ENCODE peak calls at places on chromosomes 13 and 19, in six cellular contexts. One of them, this sample, is unnamed.

GRCh38 chr13:41562083-41562482 is 104.7 kb downstream of the RGCC start:
- DNase-seq in HepG2: no peak
- DNase-seq in A549: no peak
- DNase-seq in endothelial cell of umbilical vein: peak
- DNase-seq in K562: no peak
- DNase-seq in H1: no peak
- DNase-seq in this sample: no peak

GRCh38 chr13:65555973-65556372 is 1674.2 kb downstream of the PCDH9 start:
- DNase-seq in A549: no peak
- DNase-seq in H1: no peak
- DNase-seq in HepG2: no peak
- DNase-seq in K562: no peak
- DNase-seq in endothelial cell of umbilical vein: no peak
- DNase-seq in this sample: no peak

GRCh38 chr13:52026246-52026626 is 1.7 kb downstream of the UTP14C start:
- DNase-seq in A549: no peak
- DNase-seq in H1: peak
- DNase-seq in HepG2: peak
- DNase-seq in endothelial cell of umbilical vein: no peak
- DNase-seq in K562: peak
- DNase-seq in this sample: no peak

GRCh38 chr13:95781016-95781415 is 104.1 kb downstream of the DNAJC3 start:
- DNase-seq in H1: no peak
- DNase-seq in HepG2: no peak
- DNase-seq in K562: no peak
- DNase-seq in endothelial cell of umbilical vein: no peak
- DNase-seq in A549: no peak
- DNase-seq in this sample: no peak

GRCh38 chr19:33208371-33208770 is 14.2 kb downstream of the LRP3 start:
- DNase-seq in HepG2: no peak
- DNase-seq in H1: no peak
- DNase-seq in A549: no peak
- DNase-seq in K562: no peak
- DNase-seq in endothelial cell of umbilical vein: no peak
- DNase-seq in this sample: no peak

GRCh38 chr19:57656346-57656745 is 12.4 kb upstream of the ZSCAN4 start:
- DNase-seq in HepG2: no peak
- DNase-seq in A549: no peak
- DNase-seq in H1: peak
- DNase-seq in endothelial cell of umbilical vein: no peak
- DNase-seq in K562: no peak
- DNase-seq in this sample: no peak

GRCh38 chr19:55341191-55342043 is 1.7 kb downstream of the KMT5C start:
- DNase-seq in HepG2: peak
- DNase-seq in K562: peak
- DNase-seq in A549: peak
- DNase-seq in H1: peak
- DNase-seq in endothelial cell of umbilical vein: peak
- DNase-seq in this sample: peak

GRCh38 chr13:72458701-72459100 is 268.7 kb downstream of the MZT1 start:
- DNase-seq in H1: no peak
- DNase-seq in HepG2: no peak
- DNase-seq in A549: no peak
- DNase-seq in K562: no peak
- DNase-seq in endothelial cell of umbilical vein: no peak
- DNase-seq in this sample: no peak

GRCh38 chr13:103431880-103432279 is 365.7 kb upstream of the SLC10A2 start:
- DNase-seq in endothelial cell of umbilical vein: no peak
- DNase-seq in A549: no peak
- DNase-seq in K562: no peak
- DNase-seq in H1: no peak
- DNase-seq in HepG2: no peak
- DNase-seq in this sample: no peak

GRCh38 chr19:46731584-46731983 is 14.3 kb upstream of the FKRP start:
- DNase-seq in K562: no peak
- DNase-seq in H1: no peak
- DNase-seq in A549: no peak
- DNase-seq in endothelial cell of umbilical vein: no peak
- DNase-seq in HepG2: no peak
- DNase-seq in this sample: no peak

GRCh38 chr13:101989798-101990350 is 412.0 kb downstream of the FGF14 start:
- DNase-seq in HepG2: no peak
- DNase-seq in endothelial cell of umbilical vein: no peak
- DNase-seq in K562: no peak
- DNase-seq in H1: no peak
- DNase-seq in A549: no peak
- DNase-seq in this sample: no peak

GRCh38 chr13:83449666-83450395 is 432.4 kb downstream of the SLITRK1 start:
- DNase-seq in endothelial cell of umbilical vein: no peak
- DNase-seq in HepG2: no peak
- DNase-seq in K562: no peak
- DNase-seq in H1: no peak
- DNase-seq in A549: peak
- DNase-seq in this sample: no peak

GRCh38 chr13:93603043-93603442 is 376.4 kb downstream of the GPC6 start:
- DNase-seq in H1: no peak
- DNase-seq in A549: peak
- DNase-seq in endothelial cell of umbilical vein: no peak
- DNase-seq in HepG2: no peak
- DNase-seq in K562: no peak
- DNase-seq in this sample: no peak

GRCh38 chr13:32126298-32126697 is 94.7 kb downstream of the FRY start:
- DNase-seq in H1: no peak
- DNase-seq in endothelial cell of umbilical vein: no peak
- DNase-seq in K562: no peak
- DNase-seq in HepG2: no peak
- DNase-seq in A549: no peak
- DNase-seq in this sample: no peak

GRCh38 chr19:7326105-7326877 is 22.4 kb upstream of the ARHGEF18 start:
- DNase-seq in H1: peak
- DNase-seq in HepG2: peak
- DNase-seq in K562: peak
- DNase-seq in endothelial cell of umbilical vein: peak
- DNase-seq in A549: peak
- DNase-seq in this sample: peak

GRCh38 chr13:40221460-40222201 is 444.8 kb downstream of the FOXO1 start:
- DNase-seq in endothelial cell of umbilical vein: no peak
- DNase-seq in H1: no peak
- DNase-seq in A549: no peak
- DNase-seq in HepG2: peak
- DNase-seq in K562: no peak
- DNase-seq in this sample: no peak

GRCh38 chr19:2170987-2171348 is 7.2 kb downstream of the DOT1L start:
- DNase-seq in K562: no peak
- DNase-seq in A549: no peak
- DNase-seq in HepG2: no peak
- DNase-seq in H1: no peak
- DNase-seq in endothelial cell of umbilical vein: no peak
- DNase-seq in this sample: no peak

GRCh38 chr13:99176309-99177276 is 24.1 kb upstream of the UBAC2 start:
- DNase-seq in endothelial cell of umbilical vein: peak
- DNase-seq in K562: peak
- DNase-seq in H1: peak
- DNase-seq in A549: peak
- DNase-seq in HepG2: peak
- DNase-seq in this sample: peak

GRCh38 chr13:95643471-95643813 is 1.1 kb downstream of the DZIP1 start:
- DNase-seq in endothelial cell of umbilical vein: no peak
- DNase-seq in HepG2: peak
- DNase-seq in H1: no peak
- DNase-seq in A549: peak
- DNase-seq in K562: no peak
- DNase-seq in this sample: no peak

GRCh38 chr19:34867631-34868030 is 59.1 kb upstream of the ZNF30 start:
- DNase-seq in H1: no peak
- DNase-seq in A549: no peak
- DNase-seq in K562: no peak
- DNase-seq in endothelial cell of umbilical vein: no peak
- DNase-seq in HepG2: no peak
- DNase-seq in this sample: no peak

GRCh38 chr13:26987614-26988013 is 184.0 kb downstream of the USP12 start:
- DNase-seq in K562: no peak
- DNase-seq in endothelial cell of umbilical vein: no peak
- DNase-seq in H1: no peak
- DNase-seq in HepG2: no peak
- DNase-seq in A549: no peak
- DNase-seq in this sample: no peak

GRCh38 chr13:46795321-46795720 is 1.6 kb downstream of the ESD start:
- DNase-seq in endothelial cell of umbilical vein: no peak
- DNase-seq in HepG2: no peak
- DNase-seq in K562: peak
- DNase-seq in A549: no peak
- DNase-seq in H1: no peak
- DNase-seq in this sample: no peak

GRCh38 chr19:43675269-43675879 is 5.4 kb upstream of the PLAUR start:
- DNase-seq in endothelial cell of umbilical vein: peak
- DNase-seq in A549: peak
- DNase-seq in HepG2: no peak
- DNase-seq in H1: no peak
- DNase-seq in K562: no peak
- DNase-seq in this sample: no peak

GRCh38 chr13:52356327-52356726 is 49.6 kb downstream of the THSD1 start:
- DNase-seq in endothelial cell of umbilical vein: no peak
- DNase-seq in HepG2: no peak
- DNase-seq in A549: no peak
- DNase-seq in H1: no peak
- DNase-seq in K562: no peak
- DNase-seq in this sample: no peak

GRCh38 chr13:43003010-43003409 is 11.0 kb upstream of the EPSTI1 start:
- DNase-seq in A549: no peak
- DNase-seq in H1: no peak
- DNase-seq in K562: no peak
- DNase-seq in endothelial cell of umbilical vein: no peak
- DNase-seq in HepG2: no peak
- DNase-seq in this sample: no peak

GRCh38 chr19:53034948-53035675 is 9.4 kb upstream of the ERVV-2 start:
- DNase-seq in K562: no peak
- DNase-seq in HepG2: no peak
- DNase-seq in endothelial cell of umbilical vein: no peak
- DNase-seq in A549: no peak
- DNase-seq in H1: no peak
- DNase-seq in this sample: no peak

GRCh38 chr13:96844195-96844594 is 150.1 kb downstream of the OXGR1 start:
- DNase-seq in A549: no peak
- DNase-seq in H1: no peak
- DNase-seq in endothelial cell of umbilical vein: no peak
- DNase-seq in HepG2: no peak
- DNase-seq in K562: no peak
- DNase-seq in this sample: no peak

GRCh38 chr19:2034729-2035589 is 16.1 kb downstream of the MKNK2 start:
- DNase-seq in K562: peak
- DNase-seq in HepG2: no peak
- DNase-seq in H1: peak
- DNase-seq in endothelial cell of umbilical vein: no peak
- DNase-seq in A549: peak
- DNase-seq in this sample: peak

GRCh38 chr19:27773318-27774094 is 1439.4 kb downstream of the UQCRFS1 start:
- DNase-seq in A549: no peak
- DNase-seq in endothelial cell of umbilical vein: no peak
- DNase-seq in K562: no peak
- DNase-seq in H1: no peak
- DNase-seq in HepG2: no peak
- DNase-seq in this sample: no peak

GRCh38 chr13:94660695-94661324 is 51.5 kb downstream of the SOX21 start:
- DNase-seq in H1: no peak
- DNase-seq in HepG2: no peak
- DNase-seq in endothelial cell of umbilical vein: peak
- DNase-seq in K562: peak
- DNase-seq in A549: peak
- DNase-seq in this sample: no peak

DNA sequence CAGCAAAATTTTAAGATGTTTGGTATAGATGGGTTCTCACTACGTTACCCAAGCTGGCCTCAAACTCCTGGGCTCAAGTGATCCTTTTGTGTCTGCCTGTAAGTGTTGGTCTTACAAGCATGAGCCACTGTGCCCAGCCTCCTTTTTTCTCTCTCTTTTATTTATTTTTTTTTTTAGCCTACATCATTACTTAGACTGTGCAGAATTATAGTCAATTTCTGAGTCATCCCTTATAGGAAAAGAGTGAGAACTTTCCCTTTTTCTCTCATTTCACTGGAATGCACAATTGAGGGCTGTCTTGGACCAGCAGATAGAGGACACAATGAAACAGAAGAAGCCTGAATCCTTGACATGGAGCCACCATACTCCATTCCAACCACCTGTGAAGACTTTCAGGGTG is 13.3 kb downstream of the TSKS start:
- DNase-seq in HepG2: no peak
- DNase-seq in H1: no peak
- DNase-seq in endothelial cell of umbilical vein: no peak
- DNase-seq in K562: no peak
- DNase-seq in A549: no peak
- DNase-seq in this sample: no peak
- TF ChIP-seq JUN in HepG2: no peak
- TF ChIP-seq JUN in H1: no peak
- TF ChIP-seq JUN in endothelial cell of umbilical vein: no peak
- TF ChIP-seq JUN in K562: no peak
- TF ChIP-seq JUN in A549: no peak
- TF ChIP-seq JUN in this sample: no peak

DNA sequence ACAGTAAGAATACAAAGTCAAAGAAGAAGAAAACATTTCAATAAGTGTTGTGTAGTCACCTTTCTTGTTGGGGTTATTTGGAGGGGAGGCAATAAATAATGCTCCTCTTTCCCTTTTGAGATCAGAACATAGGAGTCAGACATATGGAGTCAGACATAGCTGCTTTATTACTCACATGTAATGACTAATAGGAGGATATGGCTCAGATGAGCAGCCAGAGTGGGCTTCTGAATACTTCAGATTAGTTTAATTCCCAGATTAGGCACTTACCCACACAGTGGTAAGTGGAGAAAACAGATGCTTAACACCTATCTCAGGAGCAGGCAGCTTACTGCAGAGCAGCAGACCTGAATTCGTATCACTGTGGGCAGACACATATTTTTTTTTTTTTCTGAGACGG is 31.7 kb upstream of the C1QTNF9B start:
- DNase-seq in K562: no peak
- DNase-seq in HepG2: no peak
- DNase-seq in endothelial cell of umbilical vein: peak
- DNase-seq in A549: peak
- DNase-seq in H1: no peak
- DNase-seq in this sample: no peak
- TF ChIP-seq JUN in K562: no peak
- TF ChIP-seq JUN in HepG2: no peak
- TF ChIP-seq JUN in endothelial cell of umbilical vein: peak
- TF ChIP-seq JUN in A549: no peak
- TF ChIP-seq JUN in H1: no peak
- TF ChIP-seq JUN in this sample: no peak

GRCh38 chr13:48750588-48751383 is 97.1 kb downstream of the CYSLTR2 start:
- DNase-seq in H1: no peak
- DNase-seq in A549: no peak
- DNase-seq in endothelial cell of umbilical vein: no peak
- DNase-seq in K562: no peak
- DNase-seq in HepG2: no peak
- DNase-seq in this sample: no peak
- TF ChIP-seq JUN in H1: no peak
- TF ChIP-seq JUN in A549: no peak
- TF ChIP-seq JUN in endothelial cell of umbilical vein: no peak
- TF ChIP-seq JUN in K562: no peak
- TF ChIP-seq JUN in HepG2: no peak
- TF ChIP-seq JUN in this sample: no peak

GRCh38 chr19:14056069-14056666 is 5.7 kb downstream of the PALM3 start:
- DNase-seq in K562: no peak
- DNase-seq in A549: no peak
- DNase-seq in endothelial cell of umbilical vein: no peak
- DNase-seq in HepG2: no peak
- DNase-seq in H1: no peak
- DNase-seq in this sample: no peak
- TF ChIP-seq JUN in K562: no peak
- TF ChIP-seq JUN in A549: no peak
- TF ChIP-seq JUN in endothelial cell of umbilical vein: no peak
- TF ChIP-seq JUN in HepG2: no peak
- TF ChIP-seq JUN in H1: no peak
- TF ChIP-seq JUN in this sample: no peak